ENCODE peak calls at places on chromosome 1, in nine cellular contexts. A is iris pigment epithelial cell; H is AG10803; C is head of caudate nucleus; F is colonic mucosa; N is activated CD8-positive, alpha-beta T cell treated with anti-CD3 and anti-CD28 coated beads for 36 hours; Y is ACHN; T is ecto neural progenitor cell; I is left colon. J is an unnamed sample.

GRCh38 chr1:246066553-246066952 is 440.5 kb downstream of the SMYD3 start:
- DNase-seq in A (no peak), H (no peak), C (no peak), F (no peak), N (no peak), Y (no peak), T (no peak), I (no peak), J (no peak)

GRCh38 chr1:218930879-218931278 is 242.8 kb upstream of the LYPLAL1 start:
- DNase-seq in A (peak; percentile 83), H (peak; percentile 76), C (no peak), F (no peak), N (no peak), Y (no peak), T (no peak), I (no peak), J (no peak)

GRCh38 chr1:55695151-55695550 is 480.0 kb upstream of the USP24 start:
- DNase-seq in A (no peak), H (no peak), C (no peak), F (no peak), N (no peak), Y (no peak), T (no peak), I (no peak), J (no peak)

GRCh38 chr1:153647375-153647714 is 11.2 kb upstream of the SNAPIN start:
- DNase-seq in A (no peak), H (no peak), C (no peak), F (no peak), N (no peak), Y (no peak), T (no peak), I (no peak), J (no peak)

GRCh38 chr1:41365772-41366427 is 4.7 kb downstream of the FOXO6 start:
- DNase-seq in A (no peak), H (no peak), C (peak; percentile 50), F (peak; percentile 29), N (peak; percentile 57), Y (no peak), T (no peak), I (peak; percentile 33), J (no peak)

GRCh38 chr1:161838885-161839284 is 72.8 kb downstream of the ATF6 start:
- DNase-seq in A (no peak), H (no peak), C (no peak), F (no peak), N (no peak), Y (no peak), T (no peak), I (no peak), J (no peak)

GRCh38 chr1:25787477-25788043 is 12.4 kb upstream of the SELENON start:
- DNase-seq in A (no peak), H (no peak), C (no peak), F (no peak), N (no peak), Y (no peak), T (no peak), I (no peak), J (no peak)

GRCh38 chr1:33180226-33181037 is 1.4 kb downstream of the TRIM62 start:
- DNase-seq in A (peak; percentile 90), H (peak; percentile 78), C (peak; percentile 92), F (peak; percentile 92), N (peak; percentile 87), Y (peak; percentile 85), T (peak; percentile 93), I (peak; percentile 93), J (peak; percentile 63)

GRCh38 chr1:157691285-157691920 is 9.2 kb downstream of the FCRL3 start:
- DNase-seq in A (peak; percentile 39), H (peak; percentile 40), C (no peak), F (no peak), N (no peak), Y (peak; percentile 52), T (no peak), I (no peak), J (no peak)

GRCh38 chr1:27525296-27526271 is 35.6 kb upstream of the WASF2 start:
- DNase-seq in A (no peak), H (no peak), C (peak; percentile 69), F (peak; percentile 72), N (peak; percentile 86), Y (no peak), T (peak; percentile 65), I (peak; percentile 82), J (no peak)

GRCh38 chr1:33098371-33098770 is 17.4 kb downstream of the AZIN2 start:
- DNase-seq in A (peak; percentile 46), H (peak; percentile 84), C (no peak), F (no peak), N (no peak), Y (no peak), T (no peak), I (no peak), J (no peak)

GRCh38 chr1:154812911-154813816 is 56.9 kb downstream of the KCNN3 start:
- DNase-seq in A (peak; percentile 42), H (no peak), C (peak; percentile 69), F (no peak), N (no peak), Y (no peak), T (peak; percentile 76), I (no peak), J (no peak)

GRCh38 chr1:197614916-197615692 is 160.2 kb downstream of the DENND1B start:
- DNase-seq in A (peak; percentile 52), H (peak; percentile 52), C (no peak), F (peak; percentile 31), N (peak; percentile 43), Y (peak; percentile 60), T (no peak), I (no peak), J (no peak)

GRCh38 chr1:117760069-117760468 is 154.2 kb downstream of the TENT5C start:
- DNase-seq in A (no peak), H (no peak), C (no peak), F (no peak), N (no peak), Y (no peak), T (no peak), I (no peak), J (no peak)

GRCh38 chr1:90879281-90879680 is 142.6 kb downstream of the ZNF644 start:
- DNase-seq in A (no peak), H (peak; percentile 7), C (no peak), F (no peak), N (no peak), Y (peak; percentile 30), T (no peak), I (no peak), J (no peak)

GRCh38 chr1:221439734-221440436 is 302.0 kb downstream of the DUSP10 start:
- DNase-seq in A (peak; percentile 98), H (peak; percentile 95), C (no peak), F (no peak), N (peak; percentile 73), Y (peak; percentile 99), T (no peak), I (no peak), J (no peak)

GRCh38 chr1:71582673-71583072 is 501.8 kb upstream of the ZRANB2 start:
- DNase-seq in A (no peak), H (no peak), C (no peak), F (no peak), N (no peak), Y (no peak), T (no peak), I (no peak), J (no peak)

GRCh38 chr1:2314803-2315710 is 76.3 kb downstream of the MORN1 start:
- DNase-seq in A (no peak), H (peak; percentile 50), C (no peak), F (peak; percentile 48), N (peak; percentile 56), Y (peak; percentile 68), T (peak; percentile 81), I (no peak), J (peak; percentile 47)

GRCh38 chr1:231606712-231607111 is 19.9 kb upstream of the DISC1 start:
- DNase-seq in A (peak; percentile 25), H (peak; percentile 27), C (no peak), F (no peak), N (no peak), Y (no peak), T (no peak), I (no peak), J (no peak)

GRCh38 chr1:116754203-116754977 is at the start of gene CD2:
- DNase-seq in A (no peak), H (no peak), C (no peak), F (no peak), N (peak; percentile 81), Y (no peak), T (no peak), I (no peak), J (peak; percentile 44)

GRCh38 chr1:12140676-12141532 is 25.9 kb upstream of the TNFRSF1B start:
- DNase-seq in A (no peak), H (no peak), C (no peak), F (no peak), N (no peak), Y (no peak), T (no peak), I (no peak), J (no peak)

GRCh38 chr1:155940993-155941844 is at the start of gene RXFP4:
- DNase-seq in A (no peak), H (peak; percentile 43), C (no peak), F (peak; percentile 90), N (peak; percentile 32), Y (peak; percentile 42), T (no peak), I (peak; percentile 93), J (no peak)

GRCh38 chr1:50422946-50423669 is at the start of gene DMRTA2:
- DNase-seq in A (no peak), H (no peak), C (no peak), F (no peak), N (no peak), Y (no peak), T (peak; percentile 91), I (no peak), J (no peak)

GRCh38 chr1:225866061-225866844 is 15.9 kb downstream of the TMEM63A start:
- DNase-seq in A (peak; percentile 66), H (peak; percentile 35), C (no peak), F (no peak), N (peak; percentile 90), Y (peak; percentile 45), T (no peak), I (no peak), J (peak; percentile 49)

GRCh38 chr1:99992760-99993467 is 23.1 kb downstream of the SLC35A3 start:
- DNase-seq in A (peak; percentile 18), H (no peak), C (no peak), F (no peak), N (no peak), Y (no peak), T (no peak), I (no peak), J (no peak)

GRCh38 chr1:69221492-69221990 is 346.2 kb upstream of the LRRC7 start:
- DNase-seq in A (no peak), H (no peak), C (no peak), F (no peak), N (no peak), Y (no peak), T (no peak), I (no peak), J (no peak)

J was measured in T follicular helper cell.